ENCODE peak calls at places on chromosomes 7 and 10, in four cellular contexts. F is right lobe of liver; U is GM20000; Y is CD8-positive, alpha-beta T cell. X is an unnamed sample.

GRCh38 chr7:94394058-94394398 is 667 bp upstream of the COL1A2 start:
- DNase-seq in F (no peak), U (peak; percentile 8), Y (no peak), X (no peak)

GRCh38 chr7:74505426-74506328 is 52.0 kb downstream of the GTF2IRD1 start:
- DNase-seq in U (no peak), Y (no peak), F (no peak), X (no peak)

GRCh38 chr7:105141068-105141467 is 127.1 kb downstream of the KMT2E start:
- DNase-seq in F (no peak), Y (no peak), U (peak; percentile 25), X (peak; percentile 24)

GRCh38 chr7:18086165-18087030 is 58.8 kb upstream of the PRPS1L1 start:
- DNase-seq in U (peak; percentile 36), F (no peak), Y (no peak), X (no peak)

GRCh38 chr7:95011156-95011928 is 103.9 kb downstream of the PPP1R9A start:
- DNase-seq in Y (no peak), F (no peak), U (no peak), X (no peak)

GRCh38 chr7:27166475-27167169 is 1.3 kb upstream of the HOXA9 start:
- DNase-seq in Y (no peak), F (no peak), U (no peak), X (no peak)

GRCh38 chr7:77979219-77979618 is 180.6 kb downstream of the PHTF2 start:
- DNase-seq in F (no peak), Y (no peak), U (no peak), X (no peak)

GRCh38 chr10:50231515-50232260 is 19.6 kb downstream of the ASAH2 start:
- DNase-seq in F (no peak), Y (no peak), U (peak; percentile 6), X (no peak)

GRCh38 chr7:106464169-106464568 is 179.4 kb upstream of the NAMPT start:
- DNase-seq in F (no peak), Y (no peak), U (no peak), X (no peak)

GRCh38 chr10:31099664-31100063 is 68.0 kb upstream of the ZNF438 start:
- DNase-seq in Y (no peak), U (no peak), F (no peak), X (no peak)

GRCh38 chr10:61995093-61995492 is 93.6 kb downstream of the ARID5B start:
- DNase-seq in U (no peak), Y (no peak), F (no peak), X (no peak)

GRCh38 chr10:79192677-79193003 is 123.9 kb downstream of the ZMIZ1 start:
- DNase-seq in U (no peak), Y (no peak), F (no peak), X (no peak)

GRCh38 chr7:99562832-99563231 is 4.4 kb downstream of the ZNF655 start:
- DNase-seq in U (no peak), F (no peak), Y (peak; percentile 41), X (no peak)

GRCh38 chr10:71216751-71217265 is 4.4 kb downstream of the UNC5B start:
- DNase-seq in F (peak; percentile 35), U (no peak), Y (no peak), X (no peak)

GRCh38 chr7:127598318-127598717 is 4.8 kb downstream of the FSCN3 start:
- DNase-seq in F (no peak), Y (no peak), U (no peak), X (no peak)

GRCh38 chr7:134086998-134087735 is 40.0 kb upstream of the LRGUK start:
- DNase-seq in Y (no peak), F (no peak), U (no peak), X (no peak)

GRCh38 chr7:36526720-36527548 is 137.3 kb downstream of the ANLN start:
- DNase-seq in U (peak; percentile 18), Y (no peak), F (no peak), X (no peak)

DNA sequence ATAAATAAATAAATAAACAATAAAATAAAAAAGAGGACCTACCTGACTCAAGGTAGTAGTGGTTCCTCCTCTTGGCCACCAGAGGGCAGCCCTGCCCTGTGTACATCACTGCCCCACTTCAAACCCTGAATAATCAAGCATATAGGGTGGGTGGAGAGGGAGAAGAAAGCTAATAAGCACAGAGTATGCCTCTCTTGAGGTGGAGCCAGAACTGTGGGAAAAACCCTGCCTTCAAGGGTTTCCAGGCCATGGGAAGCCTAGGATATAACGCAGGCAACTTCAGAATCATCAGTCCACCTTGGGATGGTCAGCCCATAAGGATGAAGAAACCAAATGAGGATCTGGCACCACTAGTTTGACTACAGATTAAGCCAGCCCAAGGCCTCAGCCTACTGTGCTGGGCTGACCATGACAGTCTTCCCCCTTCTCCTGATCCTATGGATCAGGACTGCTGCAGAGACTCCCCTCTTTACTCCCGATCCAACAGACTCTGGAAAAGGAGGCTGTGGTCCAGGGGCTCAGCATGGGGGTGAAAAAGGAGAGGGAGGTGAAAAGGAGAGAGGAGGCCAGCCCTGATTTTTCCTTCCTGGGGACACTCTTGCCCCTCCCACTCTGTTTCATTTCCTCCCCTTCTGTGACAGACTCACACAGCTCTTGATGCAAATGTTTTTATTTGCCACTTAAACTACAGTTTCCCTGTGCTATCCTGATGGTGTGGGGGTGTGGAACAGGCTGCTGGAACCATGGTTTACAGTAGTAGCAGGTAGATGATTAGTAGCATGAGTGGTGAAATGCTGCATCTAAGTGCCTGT is 10.1 kb downstream of the AVPI1 start:
- DNase-seq in F (no peak), Y (peak; percentile 49), U (peak; percentile 78), X (peak; percentile 72)
- TF ChIP-seq CTCF in F (peak; percentile 92), Y (peak; percentile 91), U (peak; percentile 50), X (peak; percentile 91)

GRCh38 chr10:115136616-115137015 is 43.5 kb downstream of the ATRNL1 start:
- DNase-seq in U (no peak), Y (no peak), F (no peak), X (no peak)

GRCh38 chr10:115141254-115141653 is 48.1 kb downstream of the ATRNL1 start:
- DNase-seq in U (no peak), F (no peak), Y (no peak), X (no peak)
- TF ChIP-seq CTCF in U (no peak), F (peak; percentile 52), Y (no peak), X (peak; percentile 38)

GRCh38 chr7:155571581-155572345 is 25.4 kb upstream of the CNPY1 start:
- DNase-seq in Y (no peak), U (no peak), F (no peak), X (no peak)
- TF ChIP-seq CTCF in Y (no peak), U (no peak), F (no peak), X (no peak)

GRCh38 chr10:87817291-87817872 is 644 bp downstream of the ATAD1 start:
- DNase-seq in F (no peak), U (no peak), Y (no peak), X (no peak)

GRCh38 chr10:87818505-87819273 is 663 bp upstream of the ATAD1 start:
- DNase-seq in U (peak; percentile 54), Y (peak; percentile 71), F (peak; percentile 52), X (no peak)

GRCh38 chr10:87816842-87817178 is 1.2 kb downstream of the ATAD1 start:
- DNase-seq in U (no peak), Y (no peak), F (no peak), X (no peak)

GRCh38 chr10:87819274-87819585 is 1.2 kb upstream of the ATAD1 start:
- DNase-seq in F (no peak), U (no peak), Y (no peak), X (no peak)

GRCh38 chr10:87817873-87818504 is at the start of gene ATAD1:
- DNase-seq in U (peak; percentile 80), Y (peak; percentile 88), F (peak; percentile 88), X (peak; percentile 26)
- TF ChIP-seq CTCF in U (peak; percentile 34), Y (peak; percentile 20), F (peak; percentile 30), X (no peak)

GRCh38 chr10:122721111-122721510 is 21.5 kb upstream of the C10orf120 start:
- DNase-seq in U (no peak), F (no peak), Y (no peak), X (no peak)

GRCh38 chr10:122727426-122727825 is 27.8 kb upstream of the C10orf120 start:
- DNase-seq in Y (no peak), F (no peak), U (no peak), X (no peak)

GRCh38 chr10:122730238-122730637 is 30.6 kb upstream of the C10orf120 start:
- DNase-seq in U (no peak), F (no peak), Y (no peak), X (no peak)

GRCh38 chr10:122725006-122725405 is 25.4 kb upstream of the C10orf120 start:
- DNase-seq in U (no peak), F (no peak), Y (no peak), X (no peak)

DNA sequence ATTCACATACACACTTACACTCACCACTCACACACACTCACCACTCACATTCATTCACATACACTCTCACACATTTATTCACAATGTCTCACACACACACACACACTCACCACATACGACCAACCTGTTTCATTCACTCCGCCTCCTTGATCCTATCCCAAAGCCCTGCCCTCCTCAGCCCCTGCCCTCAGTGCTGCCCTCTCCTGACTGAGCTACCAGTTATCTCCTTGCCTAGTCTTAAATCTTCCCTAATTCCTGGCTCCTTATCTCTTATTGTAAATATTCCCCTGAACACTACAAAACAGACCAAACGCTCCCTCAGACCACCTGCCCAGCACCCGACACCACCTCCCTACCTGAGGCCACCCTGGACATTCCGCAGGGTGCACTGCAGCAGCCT is 26.1 kb upstream of the C10orf120 start:
- DNase-seq in U (no peak), Y (no peak), F (no peak), X (no peak)
- TF ChIP-seq CTCF in U (no peak), Y (no peak), F (no peak), X (no peak)

GRCh38 chr10:104777086-104777799 is 136.2 kb downstream of the SORCS3 start:
- DNase-seq in F (no peak), Y (no peak), U (no peak), X (no peak)
- TF ChIP-seq CTCF in F (no peak), Y (no peak), U (no peak), X (no peak)